ENCODE peak calls at places on chromosome 13, in nine cellular contexts. U is Right ventricle myocardium superior; M is stimulated activated CD8-positive, alpha-beta memory T cell treated with anti-CD3 and anti-CD28 coated beads, Interleukin-7, amount 100 ng/mL, for 1 hour; E is kidney epithelial cell; X is MV-4-11; A is stimulated activated CD4-positive, alpha-beta T cell treated with anti-CD3 and anti-CD28 coated beads, TNF-alpha, amount 100 ng/mL, for 1 hour; Q is activated CD4-positive, alpha-beta T cell treated with anti-CD3 and anti-CD28 coated beads for 36 hours; R is pons; I is lower lobe of right lung. B is an unnamed sample.

GRCh38 chr13:100523994-100524393 is 64.6 kb downstream of the GGACT start:
- DNase-seq in I (no peak), U (no peak), A (no peak), M (no peak), X (no peak), R (no peak), Q (no peak), E (no peak), B (no peak)

GRCh38 chr13:32838985-32839384 is 177.2 kb upstream of the KL start:
- DNase-seq in E (no peak), X (peak), R (no peak), Q (no peak), I (no peak), U (no peak), M (no peak), A (no peak), B (peak)

GRCh38 chr13:93559718-93560117 is 333.1 kb downstream of the GPC6 start:
- DNase-seq in I (no peak), Q (no peak), A (no peak), U (no peak), X (no peak), E (peak), M (no peak), R (no peak), B (peak)

GRCh38 chr13:51453308-51453958 is 597 bp upstream of the INTS6 start:
- DNase-seq in I (peak), E (no peak), X (peak), M (peak), A (peak), Q (peak), R (no peak), U (peak), B (peak)

GRCh38 chr13:88908896-88909535 is 1237.8 kb downstream of the SLITRK5 start:
- DNase-seq in A (no peak), U (no peak), R (peak), Q (no peak), E (no peak), I (no peak), X (no peak), M (no peak), B (no peak)

GRCh38 chr13:23755040-23755439 is 134.2 kb downstream of the MIPEP start:
- DNase-seq in X (no peak), I (no peak), R (no peak), A (no peak), Q (no peak), M (no peak), U (no peak), E (no peak), B (no peak)

GRCh38 chr13:47298506-47298905 is 401.7 kb upstream of the HTR2A start:
- DNase-seq in X (no peak), A (no peak), U (no peak), M (no peak), I (no peak), E (no peak), R (no peak), Q (no peak), B (no peak)

GRCh38 chr13:29162638-29163037 is 342.5 kb downstream of the MTUS2 start:
- DNase-seq in M (no peak), R (peak), E (no peak), X (no peak), I (no peak), U (no peak), A (no peak), Q (no peak), B (no peak)

GRCh38 chr13:108549989-108550388 is 79.4 kb upstream of the MYO16 start:
- DNase-seq in M (no peak), Q (no peak), A (no peak), E (no peak), I (no peak), R (peak), X (no peak), U (no peak), B (no peak)

GRCh38 chr13:65844266-65844841 is 1385.8 kb downstream of the PCDH9 start:
- DNase-seq in A (no peak), R (no peak), X (no peak), M (no peak), I (no peak), U (no peak), E (no peak), Q (no peak), B (no peak)

GRCh38 chr13:39596685-39597084 is 6.3 kb downstream of the LHFPL6 start:
- DNase-seq in E (no peak), M (no peak), Q (no peak), A (no peak), X (no peak), I (no peak), U (no peak), R (no peak), B (no peak)

GRCh38 chr13:29319451-29319850 is 276.0 kb downstream of the SLC7A1 start:
- DNase-seq in Q (no peak), M (no peak), R (no peak), E (no peak), I (no peak), U (no peak), X (no peak), A (no peak), B (no peak)

B was measured in DMS79.